ENCODE peak calls at places on chromosome 6, in five cellular contexts. L, S, E, M and R are unnamed samples.

GRCh38 chr6:134551245-134551960 is 233.5 kb upstream of the SGK1 start:
- DNase-seq in E (no peak), S (peak; percentile 81), L (no peak), M (no peak), R (no peak)

GRCh38 chr6:73800997-73801396 is 105.0 kb downstream of the CD109 start:
- DNase-seq in E (no peak), L (no peak), M (no peak), S (no peak), R (no peak)

GRCh38 chr6:152089992-152090391 is 282.5 kb downstream of the ESR1 start:
- DNase-seq in E (no peak), M (no peak), S (no peak), L (no peak), R (no peak)

GRCh38 chr6:154650351-154650750 is 82.9 kb upstream of the SCAF8 start:
- DNase-seq in E (no peak), L (no peak), M (no peak), S (no peak), R (no peak)

GRCh38 chr6:95110767-95111166 is 466.6 kb upstream of the MANEA start:
- DNase-seq in E (no peak), M (no peak), S (no peak), L (no peak), R (no peak)

GRCh38 chr6:153392156-153392555 is 261.1 kb upstream of the RGS17 start:
- DNase-seq in M (no peak), E (no peak), L (no peak), S (no peak), R (no peak)

GRCh38 chr6:37783831-37784584 is 35.5 kb upstream of the ZFAND3 start:
- DNase-seq in M (peak; percentile 20), E (peak; percentile 11), L (no peak), S (no peak), R (peak; percentile 49)

GRCh38 chr6:35181313-35181932 is 32.3 kb upstream of the SCUBE3 start:
- DNase-seq in S (peak; percentile 64), L (no peak), E (no peak), M (no peak), R (no peak)

GRCh38 chr6:146027586-146028249 is 1.1 kb upstream of the GRM1 start:
- DNase-seq in S (no peak), M (no peak), E (no peak), L (no peak), R (no peak)

GRCh38 chr6:42564496-42564890 is 664 bp downstream of the UBR2 start:
- DNase-seq in L (no peak), M (no peak), E (no peak), S (no peak), R (no peak)

GRCh38 chr6:68874747-68875146 is 239.7 kb downstream of the ADGRB3 start:
- DNase-seq in L (no peak), E (no peak), S (no peak), M (no peak), R (no peak)

GRCh38 chr6:13354331-13355042 is 26.1 kb upstream of the TBC1D7 start:
- DNase-seq in L (no peak), E (peak; percentile 53), M (no peak), S (no peak), R (no peak)

GRCh38 chr6:42326248-42326647 is 108.6 kb upstream of the MRPS10 start:
- DNase-seq in M (no peak), L (no peak), E (no peak), S (no peak), R (no peak)